ENCODE peak calls at places on chromosomes 3 and 15, in seven cellular contexts. G is SK-N-SH, E is GM12878, W is K562, H is GM12892, B is H1, L is HepG2. F is an unnamed sample.

GRCh38 chr15:32991544-32992192 is 202.8 kb downstream of the FMN1 start:
- DNase-seq in L (no peak), B (no peak), G (no peak), W (no peak), H (no peak), E (no peak), F (no peak)

GRCh38 chr3:136292500-136292899 is 42.4 kb downstream of the PCCB start:
- DNase-seq in G (no peak), W (no peak), H (no peak), B (no peak), E (no peak), L (peak), F (no peak)

GRCh38 chr3:43190682-43191081 is 84.8 kb upstream of the POMGNT2 start:
- DNase-seq in B (no peak), E (no peak), G (no peak), H (no peak), L (no peak), W (no peak), F (no peak)

GRCh38 chr15:79402136-79402535 is 30.0 kb upstream of the MINAR1 start:
- DNase-seq in E (no peak), L (no peak), W (no peak), B (no peak), G (no peak), H (no peak), F (no peak)

GRCh38 chr15:87777054-87777498 is 479.5 kb downstream of the NTRK3 start:
- DNase-seq in H (no peak), L (no peak), W (no peak), E (no peak), B (no peak), G (no peak), F (no peak)

GRCh38 chr3:17639257-17639656 is 103.2 kb downstream of the TBC1D5 start:
- DNase-seq in G (no peak), H (no peak), B (no peak), E (no peak), L (no peak), W (no peak), F (no peak)

GRCh38 chr3:117660941-117661635 is 951.5 kb downstream of the TUSC7 start:
- DNase-seq in H (no peak), W (no peak), B (no peak), G (no peak), E (no peak), L (no peak), F (no peak)

GRCh38 chr3:71225285-71225684 is 358.2 kb downstream of the FOXP1 start:
- DNase-seq in L (no peak), G (no peak), H (no peak), W (no peak), B (no peak), E (no peak), F (no peak)

GRCh38 chr3:9028134-9028533 is 64.9 kb upstream of the RAD18 start:
- DNase-seq in E (no peak), L (no peak), H (no peak), G (peak), W (no peak), B (no peak), F (no peak)

GRCh38 chr3:48418140-48418539 is 11.7 kb downstream of the PLXNB1 start:
- DNase-seq in W (no peak), E (no peak), H (no peak), B (no peak), G (peak), L (no peak), F (no peak)

GRCh38 chr3:123347205-123347604 is 101.7 kb downstream of the ADCY5 start:
- DNase-seq in G (no peak), E (no peak), L (no peak), H (no peak), W (no peak), B (no peak), F (no peak)

GRCh38 chr3:143975549-143976152 is 4.0 kb downstream of the DIPK2A start:
- DNase-seq in H (no peak), G (no peak), L (peak), E (no peak), B (no peak), W (peak), F (no peak)

GRCh38 chr3:191774485-191774884 is 313.5 kb downstream of the PYDC2 start:
- DNase-seq in G (no peak), E (no peak), H (no peak), W (no peak), L (no peak), B (no peak), F (no peak)

GRCh38 chr15:82178061-82178460 is 84.5 kb downstream of the EFL1 start:
- DNase-seq in L (no peak), W (no peak), E (no peak), G (no peak), H (no peak), B (no peak), F (no peak)

GRCh38 chr15:66292261-66293084 is 895 bp upstream of the DIS3L start:
- DNase-seq in W (peak), G (no peak), B (no peak), E (no peak), H (no peak), L (no peak), F (no peak)
- TF ChIP-seq POLR2AphosphoS5 in W (peak), G (no peak), B (no peak), E (no peak), H (no peak), L (no peak), F (no peak)

DNA sequence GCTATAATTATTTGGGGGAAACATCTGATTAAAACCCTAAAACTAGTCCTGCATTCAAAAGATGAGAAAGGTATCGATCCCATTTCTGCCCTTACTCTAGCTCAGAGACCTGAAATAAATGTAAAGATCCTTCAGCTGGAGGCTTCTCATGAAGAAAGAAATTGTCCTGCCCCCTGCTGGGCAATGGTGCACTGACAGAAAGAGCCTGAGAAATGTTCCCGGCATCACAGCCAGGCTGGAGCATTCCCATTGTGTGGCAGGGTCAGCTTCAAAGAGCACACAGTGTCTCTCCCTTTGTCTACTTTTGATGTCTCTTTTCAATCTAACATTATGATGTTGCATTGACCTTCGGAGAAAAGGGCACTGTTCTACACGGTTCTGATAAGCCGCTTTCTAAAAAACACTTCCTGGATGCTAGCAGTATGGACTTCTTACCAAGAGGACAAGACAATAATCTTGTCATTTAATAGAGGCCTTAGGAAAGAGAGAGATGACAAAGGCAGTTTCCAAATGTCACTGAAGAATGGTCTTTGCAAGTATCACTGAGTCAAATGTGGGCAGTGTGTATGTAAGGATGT is 287.5 kb downstream of the MAGI1 start:
- DNase-seq in L (peak), W (peak), B (peak), G (peak), E (no peak), H (no peak), F (no peak)
- TF ChIP-seq TAF1 in L (no peak), W (no peak), B (no peak), G (no peak), E (no peak), H (no peak), F (no peak)

DNA sequence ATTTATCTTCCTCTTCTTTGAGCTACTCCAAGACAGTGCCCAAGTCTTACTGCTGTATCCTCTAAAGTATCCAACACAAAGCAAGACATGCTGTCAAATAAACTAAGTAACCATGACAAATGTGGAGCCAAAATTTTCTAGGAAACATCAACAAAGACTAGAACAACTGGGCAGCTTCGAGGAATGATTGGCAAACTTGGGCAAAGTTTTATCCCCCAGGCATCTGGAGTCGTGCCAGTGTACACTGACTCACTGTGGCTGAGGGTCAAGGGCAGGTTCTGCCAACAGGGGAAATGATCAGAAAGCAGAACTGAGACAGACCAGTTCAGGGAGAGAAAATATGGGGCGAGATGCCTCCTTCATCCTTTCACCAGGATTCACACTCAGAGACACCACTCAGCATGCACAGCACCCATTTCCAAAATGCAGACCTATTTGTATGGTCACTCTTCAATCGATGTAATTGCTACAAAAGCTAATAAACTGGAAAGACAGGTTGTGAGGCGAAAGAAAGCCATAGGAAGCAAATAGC is 65.8 kb downstream of the MB21D2 start:
- DNase-seq in E (no peak), L (peak), H (no peak), G (peak), W (no peak), B (no peak), F (no peak)
- TF ChIP-seq POLR2AphosphoS5 in E (no peak), L (no peak), H (peak), G (peak), W (no peak), B (no peak), F (no peak)

DNA sequence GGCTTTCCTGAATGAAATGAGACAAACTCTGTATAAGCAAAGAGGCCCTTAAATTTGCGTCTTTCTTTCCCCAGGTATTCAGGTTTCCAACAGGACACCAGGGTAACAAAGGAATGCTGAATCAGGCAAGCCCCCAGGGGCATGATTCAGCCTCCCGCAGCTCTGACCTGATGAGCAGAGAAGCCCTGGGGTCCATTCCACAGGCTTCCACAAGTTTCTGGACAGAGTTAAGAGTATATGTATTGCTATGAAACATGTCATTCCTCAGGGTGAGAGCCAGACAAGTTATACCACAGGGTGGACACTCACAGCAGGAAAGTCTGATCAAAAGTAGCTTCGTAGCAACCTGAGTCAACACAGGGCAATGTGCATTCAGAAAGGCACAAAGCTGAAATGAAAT is 68.1 kb upstream of the CTNNB1 start:
- DNase-seq in L (no peak), H (no peak), B (no peak), E (no peak), W (no peak), G (no peak), F (no peak)
- TF ChIP-seq TAF1 in L (no peak), H (no peak), B (no peak), E (no peak), W (no peak), G (no peak), F (no peak)

GRCh38 chr3:128285925-128286275 is 132.6 kb downstream of the EEFSEC start:
- DNase-seq in B (no peak), H (no peak), G (no peak), W (no peak), E (no peak), L (no peak), F (no peak)
- TF ChIP-seq POLR2AphosphoS5 in B (no peak), H (no peak), G (no peak), W (no peak), E (no peak), L (no peak), F (no peak)

GRCh38 chr3:108181172-108181571 is 41.1 kb downstream of the IFT57 start:
- DNase-seq in W (no peak), L (no peak), G (no peak), H (no peak), B (no peak), E (no peak), F (no peak)

GRCh38 chr3:108183178-108183577 is 39.0 kb downstream of the IFT57 start:
- DNase-seq in H (no peak), G (no peak), E (no peak), W (no peak), L (no peak), B (no peak), F (no peak)

GRCh38 chr3:108180214-108180613 is 42.0 kb downstream of the IFT57 start:
- DNase-seq in L (no peak), E (no peak), G (no peak), W (no peak), H (no peak), B (no peak), F (no peak)

GRCh38 chr3:108183971-108184370 is 38.3 kb downstream of the IFT57 start:
- DNase-seq in L (no peak), E (no peak), H (no peak), W (no peak), B (no peak), G (no peak), F (no peak)

DNA sequence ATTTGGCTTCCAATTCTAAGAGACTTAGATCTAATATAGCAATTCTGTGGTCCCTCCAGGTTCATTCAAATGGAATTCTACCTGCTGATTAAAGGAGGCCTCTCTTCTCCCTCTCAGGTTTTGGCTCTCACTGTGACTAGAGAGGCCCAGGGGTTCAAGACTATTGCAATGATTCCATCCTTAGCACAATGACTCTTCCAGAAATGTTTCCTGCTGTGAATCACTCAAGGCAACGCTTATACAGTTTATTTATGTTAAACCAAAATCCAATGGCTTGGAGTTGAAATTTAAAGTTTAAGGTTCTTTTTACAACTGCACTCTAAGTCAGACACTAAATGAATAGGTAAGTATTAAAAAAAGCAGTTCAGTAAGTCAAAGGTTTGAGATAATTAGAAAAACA is 39.9 kb downstream of the IFT57 start:
- DNase-seq in L (no peak), H (no peak), W (no peak), G (no peak), B (no peak), E (no peak), F (no peak)
- TF ChIP-seq TAF1 in L (no peak), H (no peak), W (no peak), G (no peak), B (no peak), E (no peak), F (no peak)

GRCh38 chr3:186048119-186048518 is 60.8 kb downstream of the ETV5 start:
- DNase-seq in B (no peak), G (no peak), H (no peak), E (no peak), L (no peak), W (no peak), F (no peak)
- TF ChIP-seq POLR2AphosphoS5 in B (no peak), G (no peak), H (no peak), E (no peak), L (no peak), W (no peak), F (no peak)

GRCh38 chr15:62068787-62069170 is 2.0 kb downstream of the C2CD4A start:
- DNase-seq in W (no peak), G (peak), B (no peak), H (no peak), E (no peak), L (no peak), F (no peak)

GRCh38 chr15:62066663-62067447 is at the start of gene C2CD4A:
- DNase-seq in B (peak), L (peak), G (no peak), H (peak), W (no peak), E (no peak), F (peak)

GRCh38 chr15:62068071-62068786 is 1.5 kb downstream of the C2CD4A start:
- DNase-seq in E (no peak), W (peak), L (peak), B (peak), H (peak), G (peak), F (peak)

GRCh38 chr15:62069551-62069950 is 2.8 kb downstream of the C2CD4A start:
- DNase-seq in B (no peak), G (no peak), E (no peak), L (no peak), H (no peak), W (no peak), F (no peak)

GRCh38 chr15:62067448-62068044 is 769 bp downstream of the C2CD4A start:
- DNase-seq in L (no peak), E (no peak), B (peak), W (no peak), H (peak), G (peak), F (peak)
- TF ChIP-seq TAF1 in L (no peak), E (no peak), B (no peak), W (no peak), H (no peak), G (no peak), F (no peak)